ENCODE peak calls at places on chromosomes 11 and 22, in seven cellular contexts. O is Calu3; F is stimulated activated naive B cell treated with anti-CD40 and anti-IgM and Interleukin-4, amounts not matched to agents 10 μg/mL and 1 μg/mL and 100 μg/mL, for 72 hours; U is NCI-H1105 treated with DMSO at 0.1 percent for 48 hours; R is caudate nucleus; H is activated T-cell treated with anti-CD3 and anti-CD28 coated beads for 1 hour; G is endodermal cell. C is an unnamed sample.

GRCh38 chr11:23404225-23405160 is 544.2 kb upstream of the CCDC179 start:
- DNase-seq in O (no peak), H (no peak), U (no peak), R (no peak), F (no peak), G (no peak), C (no peak)

GRCh38 chr11:96119211-96119610 is 195.3 kb upstream of the MTMR2 start:
- DNase-seq in U (no peak), R (no peak), H (no peak), O (no peak), F (no peak), G (no peak), C (no peak)

GRCh38 chr22:17086301-17086700 is 1.5 kb downstream of the IL17RA start:
- DNase-seq in O (no peak), U (no peak), H (no peak), G (peak), R (no peak), F (no peak), C (no peak)

GRCh38 chr22:17258015-17258827 is 39.0 kb upstream of the ADA2 start:
- DNase-seq in H (peak), O (peak), F (peak), G (peak), U (peak), R (no peak), C (peak)

GRCh38 chr11:127443297-127443696 is 442.7 kb upstream of the KIRREL3 start:
- DNase-seq in G (no peak), H (no peak), F (no peak), U (no peak), R (no peak), O (no peak), C (no peak)

GRCh38 chr11:2541321-2541680 is 96.5 kb downstream of the KCNQ1 start:
- DNase-seq in F (no peak), O (no peak), G (peak), R (no peak), U (no peak), H (no peak), C (no peak)

GRCh38 chr11:72333657-72334056 is 89.7 kb upstream of the PHOX2A start:
- DNase-seq in H (peak), F (no peak), R (no peak), G (peak), O (no peak), U (no peak), C (peak)

GRCh38 chr11:119091966-119092879 is 7.5 kb downstream of the HMBS start:
- DNase-seq in R (no peak), U (no peak), O (no peak), F (no peak), H (no peak), G (no peak), C (peak)

GRCh38 chr11:65208785-65209710 is 27.3 kb downstream of the CAPN1 start:
- DNase-seq in O (no peak), H (no peak), U (no peak), F (no peak), G (peak), R (no peak), C (no peak)

GRCh38 chr11:67373916-67374570 is 645 bp upstream of the CLCF1 start:
- DNase-seq in R (no peak), F (peak), O (peak), G (peak), H (peak), U (no peak), C (peak)

GRCh38 chr11:120236169-120237107 is 3.5 kb upstream of the POU2F3 start:
- DNase-seq in O (no peak), R (no peak), H (no peak), U (no peak), G (peak), F (peak), C (no peak)

GRCh38 chr11:19519344-19519743 is 193.3 kb upstream of the NAV2 start:
- DNase-seq in U (no peak), F (no peak), G (no peak), O (no peak), R (no peak), H (no peak), C (no peak)